ENCODE peak calls at places on chromosomes 5 and 9, in four cellular contexts. P, O, J and M are unnamed samples.

GRCh38 chr9:14323083-14323968 is 9.4 kb upstream of the NFIB start:
- DNase-seq in O (no peak), J (no peak), P (no peak), M (no peak)

GRCh38 chr5:134438268-134438622 is 26.6 kb upstream of the CDKN2AIPNL start:
- DNase-seq in O (no peak), J (no peak), P (peak; percentile 91), M (no peak)

GRCh38 chr9:122346478-122347347 is 24.1 kb upstream of the PTGS1 start:
- DNase-seq in O (peak; percentile 66), J (peak; percentile 27), P (peak; percentile 67), M (peak; percentile 77)

GRCh38 chr9:95132406-95133350 is 184.8 kb downstream of the FANCC start:
- DNase-seq in J (no peak), O (no peak), P (no peak), M (no peak)

GRCh38 chr5:164449460-164449859 is 944.0 kb downstream of the MAT2B start:
- DNase-seq in O (no peak), P (no peak), J (no peak), M (no peak)

GRCh38 chr9:79312686-79313421 is 258.9 kb upstream of the TLE4 start:
- DNase-seq in J (no peak), P (no peak), O (no peak), M (peak; percentile 12)

GRCh38 chr5:154477382-154478223 is 424 bp downstream of the HAND1 start:
- DNase-seq in O (peak; percentile 68), P (peak; percentile 54), J (no peak), M (peak; percentile 77)

GRCh38 chr5:116564756-116565593 is 9.6 kb downstream of the SEMA6A start:
- DNase-seq in O (no peak), P (no peak), J (no peak), M (no peak)

GRCh38 chr9:78882501-78882900 is 585.6 kb downstream of the PSAT1 start:
- DNase-seq in J (no peak), O (no peak), P (no peak), M (no peak)

GRCh38 chr5:60522299-60522915 is 177.6 kb downstream of the DEPDC1B start:
- DNase-seq in P (no peak), J (no peak), O (no peak), M (no peak)

GRCh38 chr5:163997965-163998364 is 492.5 kb downstream of the MAT2B start:
- DNase-seq in J (no peak), O (no peak), P (no peak), M (no peak)

GRCh38 chr5:167304834-167305469 is 986.5 kb upstream of the WWC1 start:
- DNase-seq in J (no peak), O (peak; percentile 26), P (no peak), M (peak; percentile 66)

GRCh38 chr9:108813951-108814601 is 41.7 kb downstream of the ACTL7B start:
- DNase-seq in P (peak; percentile 77), O (no peak), J (no peak), M (peak; percentile 35)

GRCh38 chr9:4292781-4293180 is 7.1 kb downstream of the GLIS3 start:
- DNase-seq in P (peak; percentile 51), O (no peak), J (no peak), M (no peak)

GRCh38 chr5:136033244-136033643 is 4.5 kb downstream of the TGFBI start:
- DNase-seq in J (no peak), O (no peak), P (no peak), M (no peak)

GRCh38 chr5:172731286-172732073 is 39.5 kb downstream of the DUSP1 start:
- DNase-seq in P (peak; percentile 34), O (no peak), J (no peak), M (no peak)

GRCh38 chr5:7218146-7218545 is 177.8 kb upstream of the ADCY2 start:
- DNase-seq in P (no peak), J (no peak), O (no peak), M (no peak)

GRCh38 chr5:135085936-135086235 is 51.9 kb upstream of the PITX1 start:
- DNase-seq in J (no peak), O (no peak), P (no peak), M (no peak)

GRCh38 chr9:114657705-114658104 is at the start of gene TEX53:
- DNase-seq in J (no peak), P (no peak), O (no peak), M (no peak)

GRCh38 chr5:90153031-90153430 is 256.5 kb downstream of the CETN3 start:
- DNase-seq in J (no peak), P (peak; percentile 4), O (no peak), M (no peak)

GRCh38 chr9:134591082-134591571 is 50.5 kb upstream of the COL5A1 start:
- DNase-seq in O (no peak), J (no peak), P (peak; percentile 74), M (peak; percentile 26)

GRCh38 chr5:125263346-125263745 is 516.9 kb upstream of the ZNF608 start:
- DNase-seq in O (no peak), J (no peak), P (no peak), M (no peak)

GRCh38 chr9:95477441-95477840 is 39.3 kb downstream of the PTCH1 start:
- DNase-seq in O (no peak), J (no peak), P (no peak), M (peak; percentile 52)

GRCh38 chr9:111036068-111036789 is 2.0 kb downstream of the LPAR1 start:
- DNase-seq in O (no peak), P (peak; percentile 85), J (peak; percentile 55), M (peak; percentile 79)

GRCh38 chr9:108162664-108163063 is 673.1 kb upstream of the KLF4 start:
- DNase-seq in J (no peak), P (peak; percentile 92), O (no peak), M (no peak)

GRCh38 chr5:56060276-56061110 is 65.7 kb upstream of the IL6ST start:
- DNase-seq in O (no peak), P (no peak), J (no peak), M (no peak)

GRCh38 chr5:92092239-92092638 is 709.1 kb upstream of the ARRDC3 start:
- DNase-seq in J (no peak), O (no peak), P (no peak), M (no peak)

GRCh38 chr5:94057655-94058054 is 316.3 kb upstream of the POU5F2 start:
- DNase-seq in O (no peak), P (no peak), J (no peak), M (peak; percentile 73)

GRCh38 chr5:159972538-159973362 is 36.2 kb upstream of the TTC1 start:
- DNase-seq in O (no peak), P (no peak), J (no peak), M (no peak)

GRCh38 chr5:172778223-172778814 is 7.3 kb upstream of the DUSP1 start:
- DNase-seq in P (peak; percentile 96), O (no peak), J (peak; percentile 76), M (no peak)

GRCh38 chr9:100091650-100092049 is 7.2 kb downstream of the ERP44 start:
- DNase-seq in J (no peak), P (no peak), O (no peak), M (no peak)

DNA sequence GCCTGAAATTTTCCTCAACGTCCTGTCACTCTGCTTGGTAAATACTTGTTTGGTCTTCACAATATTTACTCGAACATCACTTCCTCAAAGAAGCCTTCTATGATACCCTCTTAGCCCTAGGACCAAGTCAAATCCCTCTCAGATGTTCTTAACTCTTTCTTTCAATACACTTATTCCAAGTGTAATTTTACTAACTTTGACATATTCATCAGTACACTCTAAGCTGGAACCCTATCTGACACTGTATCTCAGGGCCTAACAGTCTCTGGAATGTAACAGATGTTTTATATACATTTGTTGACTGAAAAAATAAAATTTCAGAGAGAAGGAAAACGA is 19.6 kb downstream of the SIL1 start:
- DNase-seq in J (no peak), O (no peak), P (no peak), M (no peak)
- H3K27ac ChIP-seq in J (no peak overlapping the region), O (peak overlapping the region; percentile 96), P (no peak overlapping the region), M (peak overlapping the region; percentile 61)

DNA sequence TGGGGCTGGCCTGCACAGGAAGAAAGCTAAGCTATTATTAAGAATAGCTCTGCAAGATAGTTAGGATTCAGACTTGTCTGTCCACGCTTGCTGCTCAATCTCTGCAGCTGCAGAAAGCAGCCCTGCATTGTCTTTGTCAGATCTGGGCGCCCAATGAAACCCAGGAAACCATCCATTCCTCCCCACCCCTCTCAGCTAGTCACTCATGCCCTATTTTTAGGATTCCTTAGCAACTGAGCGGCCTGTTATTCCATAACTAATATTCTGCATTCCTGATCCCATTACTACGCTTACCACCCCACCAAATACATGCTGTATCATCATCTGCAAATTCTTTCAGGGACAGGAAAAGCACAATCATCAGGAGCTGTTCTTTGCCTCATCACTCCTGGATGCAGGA is 52.9 kb upstream of the APC start:
- DNase-seq in O (no peak), P (peak; percentile 94), J (no peak), M (no peak)
- H3K27ac ChIP-seq in O (no peak overlapping the region), P (peak overlapping the region; percentile 94), J (no peak overlapping the region), M (no peak overlapping the region)

GRCh38 chr9:93500571-93501298 is 47.4 kb upstream of the FAM120AOS start:
- DNase-seq in O (no peak), J (no peak), P (no peak), M (no peak)
- H3K27ac ChIP-seq in O (no peak overlapping the region), J (no peak overlapping the region), P (peak overlapping the region; percentile 0), M (no peak overlapping the region)

GRCh38 chr9:35664531-35665470 is at the start of gene ARHGEF39:
- DNase-seq in P (peak; percentile 91), O (peak; percentile 90), J (peak; percentile 69), M (peak; percentile 94)
- H3K27ac ChIP-seq in P (no peak within 1 kb of the TSS), O (no peak within 1 kb of the TSS), J (peak within 1 kb of the TSS; percentile 24), M (no peak within 1 kb of the TSS)

DNA sequence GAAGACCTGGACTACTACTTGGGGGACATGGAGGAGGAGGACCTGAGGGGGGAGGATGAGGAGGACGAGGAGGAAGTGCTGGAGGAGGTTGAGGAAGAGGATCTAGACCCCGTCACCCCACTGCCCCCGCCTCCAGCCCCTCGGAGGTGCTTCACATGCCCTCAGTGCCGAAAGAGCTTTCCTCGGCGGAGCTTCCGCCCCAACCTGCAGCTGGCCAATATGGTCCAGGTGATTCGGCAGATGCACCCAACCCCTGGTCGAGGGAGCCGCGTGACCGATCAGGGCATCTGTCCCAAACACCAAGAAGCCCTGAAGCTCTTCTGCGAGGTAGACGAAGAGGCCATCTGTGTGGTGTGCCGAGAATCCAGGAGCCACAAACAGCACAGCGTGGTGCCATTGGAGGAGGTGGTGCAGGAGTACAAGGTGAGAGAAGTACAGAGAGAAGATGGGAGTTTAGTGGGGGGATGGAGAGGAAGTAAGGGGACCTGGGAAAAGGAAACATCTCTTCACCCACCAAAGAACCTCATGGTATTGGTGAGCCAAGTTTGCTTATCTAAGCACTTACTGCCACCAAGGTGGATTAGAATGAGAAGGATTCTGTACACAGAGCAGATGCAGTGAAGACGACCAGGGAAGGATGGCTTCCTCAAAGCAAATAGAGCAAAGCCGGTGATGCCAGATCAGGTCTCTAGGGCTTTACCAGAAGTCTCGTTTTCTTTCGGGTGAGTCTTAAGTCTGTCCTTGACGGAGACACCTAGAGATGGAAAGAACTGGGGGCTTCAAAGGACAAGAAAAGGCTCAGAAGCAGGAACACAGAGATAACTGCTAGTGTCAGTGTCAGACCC is 1.5 kb downstream of the TRIM41 start:
- DNase-seq in J (no peak), P (no peak), O (no peak), M (no peak)
- H3K27ac ChIP-seq in J (no peak overlapping the region), P (no peak overlapping the region), O (no peak overlapping the region), M (no peak overlapping the region)